ENCODE peak calls at places on chromosome 20, in six cellular contexts. F, A, U, H, L and J are unnamed samples.

GRCh38 chr20:7841291-7841966 is 98.8 kb downstream of the HAO1 start:
- DNase-seq in F (no peak), A (no peak), U (no peak), H (no peak), L (peak), J (no peak)

GRCh38 chr20:7673841-7674240 is 266.4 kb downstream of the HAO1 start:
- DNase-seq in F (no peak), A (no peak), U (no peak), H (no peak), L (peak), J (no peak)

GRCh38 chr20:34037121-34037520 is 43.4 kb downstream of the RALY start:
- DNase-seq in F (no peak), A (no peak), U (no peak), H (peak), L (peak), J (no peak)

GRCh38 chr20:58251979-58252591 is 23.6 kb upstream of the ANKRD60 start:
- DNase-seq in F (no peak), A (no peak), U (no peak), H (no peak), L (peak), J (peak)

GRCh38 chr20:11882651-11883050 is 35.0 kb upstream of the BTBD3 start:
- DNase-seq in F (no peak), A (no peak), U (no peak), H (no peak), L (peak), J (no peak)

GRCh38 chr20:53952528-53953096 is 117.8 kb downstream of the BCAS1 start:
- DNase-seq in F (no peak), A (no peak), U (no peak), H (no peak), L (no peak), J (no peak)

GRCh38 chr20:2408111-2408510 is 27.4 kb downstream of the TGM6 start:
- DNase-seq in F (no peak), A (no peak), U (no peak), H (no peak), L (peak), J (no peak)

GRCh38 chr20:49964964-49965780 is 17.6 kb upstream of the SNAI1 start:
- DNase-seq in F (no peak), A (peak), U (no peak), H (no peak), L (peak), J (no peak)

GRCh38 chr20:2283706-2284423 is 11.9 kb upstream of the TGM3 start:
- DNase-seq in F (no peak), A (peak), U (no peak), H (no peak), L (peak), J (no peak)

GRCh38 chr20:31860431-31861345 is 9.6 kb downstream of the DUSP15 start:
- DNase-seq in F (peak), A (peak), U (no peak), H (no peak), L (peak), J (peak)

GRCh38 chr20:46833360-46833759 is 61.3 kb upstream of the EYA2 start:
- DNase-seq in F (no peak), A (no peak), U (no peak), H (no peak), L (no peak), J (no peak)
- H3K4me3 ChIP-seq in F (no peak), A (no peak), U (no peak), H (no peak), L (no peak), J (no peak)

GRCh38 chr20:57087102-57087501 is 179.3 kb downstream of the BMP7 start:
- DNase-seq in F (no peak), A (no peak), U (no peak), H (no peak), L (no peak), J (no peak)
- TF ChIP-seq CTCF in F (no peak), A (peak), U (no peak), H (no peak), L (no peak), J (peak)

DNA sequence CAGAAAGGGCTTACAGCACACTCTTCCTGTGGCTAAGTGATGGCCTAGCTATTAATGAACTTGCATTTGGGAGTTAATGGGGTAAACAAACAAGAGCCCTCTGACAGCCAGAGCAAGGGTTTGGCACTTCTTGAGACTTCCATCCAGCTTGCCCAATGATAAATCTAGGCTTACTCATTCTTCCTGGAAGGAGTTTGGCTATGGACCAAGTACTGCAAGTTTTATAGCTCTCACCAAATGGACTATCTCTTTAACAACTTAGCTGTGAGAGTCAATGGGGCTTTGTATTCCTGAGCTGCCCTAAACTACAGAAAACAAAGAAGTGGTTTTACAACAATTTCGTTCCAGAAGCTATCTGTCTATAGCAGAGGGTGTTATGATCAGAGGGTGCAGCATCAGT is 16.7 kb upstream of the PI3 start:
- DNase-seq in F (no peak), A (no peak), U (no peak), H (no peak), L (peak), J (peak)
- H3K4me3 ChIP-seq in F (no peak), A (no peak), U (no peak), H (no peak), L (no peak), J (no peak)

GRCh38 chr20:62553136-62553837 is 77.5 kb upstream of the GATA5 start:
- DNase-seq in F (no peak), A (no peak), U (no peak), H (no peak), L (no peak), J (no peak)
- TF ChIP-seq CTCF in F (no peak), A (peak), U (no peak), H (no peak), L (no peak), J (no peak)

GRCh38 chr20:46250772-46251171 is 57.5 kb downstream of the CDH22 start:
- DNase-seq in F (no peak), A (no peak), U (no peak), H (no peak), L (no peak), J (no peak)
- H3K4me3 ChIP-seq in F (no peak), A (no peak), U (no peak), H (no peak), L (no peak), J (no peak)

DNA sequence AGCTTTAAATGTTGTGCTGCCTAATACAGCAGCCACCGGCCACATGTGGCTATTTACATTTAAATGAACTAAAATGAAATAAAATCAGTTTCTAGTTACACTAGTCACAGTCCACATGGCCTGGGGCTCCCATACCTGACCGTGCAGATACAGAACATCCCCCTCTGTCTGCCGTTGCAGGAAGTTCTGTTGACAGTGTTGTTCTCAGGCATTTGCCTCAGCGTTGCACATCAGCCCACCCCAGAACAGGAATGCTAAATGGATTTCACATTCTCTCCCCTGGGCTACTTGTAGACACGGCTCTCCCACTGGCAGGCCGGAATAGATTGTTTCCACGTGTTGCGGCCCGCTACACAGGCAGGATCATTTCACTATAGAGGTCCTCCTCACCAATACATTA is 26.3 kb downstream of the JAG1 start:
- DNase-seq in F (no peak), A (peak), U (no peak), H (no peak), L (no peak), J (no peak)
- TF ChIP-seq CTCF in F (peak), A (peak), U (no peak), H (no peak), L (peak), J (peak)